ENCODE peak calls at places on chromosomes 13 and 19, in four cellular contexts. B, G, V and A are unnamed samples.

GRCh38 chr13:112877496-112877895 is 91.5 kb upstream of the MCF2L start:
- DNase-seq in G (no peak), V (peak), B (no peak), A (no peak)

GRCh38 chr13:113137656-113138292 is 15.2 kb downstream of the F10 start:
- DNase-seq in V (no peak), G (no peak), B (no peak), A (no peak)

GRCh38 chr19:38742906-38743305 is 1.4 kb downstream of the CAPN12 start:
- DNase-seq in G (no peak), B (no peak), V (no peak), A (no peak)

GRCh38 chr13:98112456-98112855 is 30.4 kb upstream of the FARP1 start:
- DNase-seq in G (no peak), B (no peak), V (no peak), A (no peak)

GRCh38 chr19:4635763-4636135 is 3.6 kb upstream of the TNFAIP8L1 start:
- DNase-seq in V (no peak), B (no peak), G (no peak), A (no peak)

GRCh38 chr19:28184997-28185396 is 1028.0 kb downstream of the UQCRFS1 start:
- DNase-seq in V (no peak), G (no peak), B (no peak), A (no peak)

GRCh38 chr13:60397693-60398437 is 845 bp downstream of the TDRD3 start:
- DNase-seq in V (peak), B (peak), G (peak), A (peak)

GRCh38 chr19:17473041-17473440 is 2.7 kb downstream of the SLC27A1 start:
- DNase-seq in V (no peak), G (peak), B (peak), A (no peak)

GRCh38 chr13:108176685-108177274 is 38.6 kb downstream of the LIG4 start:
- DNase-seq in B (peak), G (peak), V (no peak), A (no peak)

GRCh38 chr19:15424121-15424520 is 5.3 kb upstream of the AKAP8L start:
- DNase-seq in B (no peak), V (no peak), G (no peak), A (peak)

GRCh38 chr19:17289489-17289888 is 7.8 kb downstream of the ANKLE1 start:
- DNase-seq in B (peak), V (no peak), G (peak), A (peak)

GRCh38 chr13:105598551-105598950 is 936.9 kb downstream of the EFNB2 start:
- DNase-seq in V (no peak), G (peak), B (peak), A (no peak)

GRCh38 chr19:15437355-15438123 is 12.2 kb downstream of the WIZ start:
- DNase-seq in G (peak), B (peak), V (no peak), A (no peak)

GRCh38 chr13:114234266-114234644 is 442 bp upstream of the CDC16 start:
- DNase-seq in B (no peak), V (no peak), G (no peak), A (no peak)

GRCh38 chr19:37095859-37096258 is 17.6 kb downstream of the ZNF420 start:
- DNase-seq in B (peak), G (peak), V (no peak), A (no peak)

GRCh38 chr19:3015126-3016057 is 13.7 kb downstream of the TLE2 start:
- DNase-seq in G (no peak), V (no peak), B (no peak), A (no peak)

GRCh38 chr13:113877149-113877990 is 13.5 kb upstream of the GAS6 start:
- DNase-seq in B (no peak), V (no peak), G (no peak), A (no peak)

GRCh38 chr19:45340899-45341453 is 426 bp downstream of the KLC3 start:
- DNase-seq in B (peak), V (no peak), G (peak), A (no peak)

GRCh38 chr19:16343156-16343555 is 18.5 kb downstream of the KLF2 start:
- DNase-seq in B (no peak), G (no peak), V (no peak), A (no peak)

GRCh38 chr13:99288069-99288468 is 19.1 kb downstream of the GPR183 start:
- DNase-seq in G (no peak), B (no peak), V (no peak), A (peak)

GRCh38 chr13:36362914-36363313 is 16.7 kb upstream of the SPART start:
- DNase-seq in G (no peak), B (no peak), V (no peak), A (no peak)

GRCh38 chr19:34664168-34664567 is 12.8 kb downstream of the SCGB2B2 start:
- DNase-seq in B (no peak), V (no peak), G (no peak), A (no peak)

GRCh38 chr13:27455331-27455855 is 5.0 kb upstream of the MTIF3 start:
- DNase-seq in G (peak), B (peak), V (no peak), A (no peak)

GRCh38 chr19:15251749-15252397 is 19.6 kb upstream of the EPHX3 start:
- DNase-seq in B (peak), V (no peak), G (peak), A (peak)

GRCh38 chr13:44117351-44117750 is 237.6 kb downstream of the LACC1 start:
- DNase-seq in B (peak), V (no peak), G (peak), A (no peak)

GRCh38 chr19:17324357-17325114 is 10.1 kb downstream of the ANO8 start:
- DNase-seq in V (no peak), G (no peak), B (no peak), A (no peak)

GRCh38 chr19:10106100-10106936 is at the start of gene PPAN:
- DNase-seq in V (peak), B (peak), G (peak), A (peak)

GRCh38 chr13:43390101-43390500 is 366.7 kb downstream of the DNAJC15 start:
- DNase-seq in V (no peak), B (peak), G (peak), A (no peak)

GRCh38 chr13:114143806-114144605 is 11.6 kb upstream of the RASA3 start:
- DNase-seq in B (no peak), V (peak), G (no peak), A (peak)

GRCh38 chr13:46176756-46177155 is 5.2 kb downstream of the LCP1 start:
- DNase-seq in V (no peak), G (no peak), B (no peak), A (peak)
- H3K4me3 ChIP-seq in V (no peak), G (no peak), B (no peak), A (peak)

GRCh38 chr19:289651-290538 is 1.3 kb downstream of the PLPP2 start:
- DNase-seq in G (peak), V (no peak), B (peak), A (peak)
- H3K4me3 ChIP-seq in G (peak), V (peak), B (peak), A (no peak)

GRCh38 chr13:25372275-25373081 is 704 bp downstream of the ATP8A2 start:
- DNase-seq in B (no peak), V (no peak), G (no peak), A (no peak)
- H3K4me3 ChIP-seq in B (peak), V (peak), G (peak), A (peak)

DNA sequence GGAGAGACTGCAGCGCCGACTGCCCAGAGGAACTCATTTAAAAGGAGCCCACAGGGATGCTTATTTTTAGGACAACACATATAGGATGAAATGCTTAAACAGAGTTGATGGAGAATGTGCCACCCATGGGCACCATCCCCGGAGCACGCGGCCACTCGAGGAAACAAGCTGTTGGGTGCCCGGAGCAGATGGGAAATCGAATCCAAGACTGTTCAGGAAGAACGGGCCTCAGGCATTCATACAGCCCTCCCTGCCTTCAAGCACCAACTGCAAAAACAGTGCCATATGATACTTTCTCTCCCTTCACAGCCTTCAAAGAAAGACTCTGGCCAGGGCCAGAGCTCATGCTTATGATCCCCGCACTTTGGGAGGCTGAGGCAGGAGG is 40.2 kb downstream of the RAB20 start:
- DNase-seq in B (no peak), V (no peak), G (no peak), A (no peak)
- H3K4me3 ChIP-seq in B (no peak), V (no peak), G (no peak), A (no peak)

DNA sequence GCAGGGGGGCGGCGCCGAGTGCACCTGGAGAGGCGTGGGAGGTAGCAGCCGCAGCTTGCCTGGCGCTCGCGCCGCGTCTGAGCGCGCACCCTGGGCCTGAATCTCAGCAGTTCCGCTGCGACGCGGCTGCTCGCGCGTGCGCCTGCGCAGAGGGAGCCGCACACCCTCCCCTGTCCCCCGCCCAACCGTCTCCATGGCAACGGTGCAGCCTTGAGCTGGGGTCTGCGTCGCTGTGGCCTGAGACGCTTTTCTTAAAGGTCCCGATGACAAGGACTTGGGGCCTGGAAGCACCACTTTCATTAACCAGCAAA is at the start of gene PNMA8B:
- DNase-seq in G (peak), V (peak), B (peak), A (no peak)
- H3K4me3 ChIP-seq in G (peak), V (peak), B (peak), A (peak)

GRCh38 chr13:34749046-34749445 is 193.0 kb upstream of the NBEA start:
- DNase-seq in V (no peak), B (no peak), G (no peak), A (no peak)

GRCh38 chr13:34751492-34751891 is 190.6 kb upstream of the NBEA start:
- DNase-seq in B (no peak), V (no peak), G (no peak), A (no peak)

GRCh38 chr13:34751044-34751443 is 191.0 kb upstream of the NBEA start:
- DNase-seq in G (no peak), V (no peak), B (no peak), A (no peak)

GRCh38 chr13:34748561-34748960 is 193.5 kb upstream of the NBEA start:
- DNase-seq in V (no peak), B (no peak), G (peak), A (no peak)

GRCh38 chr13:34750078-34750703 is 191.9 kb upstream of the NBEA start:
- DNase-seq in G (no peak), B (peak), V (peak), A (no peak)
- H3K4me3 ChIP-seq in G (no peak), B (peak), V (peak), A (peak)

GRCh38 chr13:47080616-47081015 is 183.8 kb upstream of the HTR2A start:
- DNase-seq in B (no peak), V (no peak), G (no peak), A (no peak)

GRCh38 chr13:47081246-47081645 is 184.4 kb upstream of the HTR2A start:
- DNase-seq in G (no peak), B (no peak), V (peak), A (no peak)

GRCh38 chr13:47087841-47088240 is 191.0 kb upstream of the HTR2A start:
- DNase-seq in B (peak), V (no peak), G (peak), A (no peak)

GRCh38 chr13:47081850-47082249 is 185.0 kb upstream of the HTR2A start:
- DNase-seq in G (no peak), B (no peak), V (no peak), A (no peak)

GRCh38 chr13:47085346-47085745 is 188.5 kb upstream of the HTR2A start:
- DNase-seq in B (no peak), G (no peak), V (no peak), A (no peak)
- H3K4me3 ChIP-seq in B (no peak), G (no peak), V (no peak), A (no peak)